ENCODE peak calls at places on chromosome 9, in eight cellular contexts. J is lung, K is breast epithelium, V is fibroblast of lung, C is stomach, D is GM12878, A is GM23338, O is vagina. E is an unnamed sample.
A peak's percentile ranks its signal among the peaks of the same experiment; 100 is the strongest.

GRCh38 chr9:15264918-15265317 is 42.1 kb downstream of the TTC39B start:
- DNase-seq in J (no peak), D (no peak), C (no peak), V (no peak), A (no peak), O (no peak), K (no peak), E (no peak)

GRCh38 chr9:99143661-99144060 is 38.7 kb downstream of the TGFBR1 start:
- DNase-seq in K (no peak), D (no peak), V (peak; percentile 7), C (no peak), J (no peak), A (no peak), O (no peak), E (no peak)

GRCh38 chr9:88574993-88575392 is 40.0 kb downstream of the NXNL2 start:
- DNase-seq in K (no peak), V (peak; percentile 71), D (no peak), O (no peak), J (no peak), C (no peak), A (no peak), E (no peak)

GRCh38 chr9:18296702-18297531 is 177.0 kb upstream of the ADAMTSL1 start:
- DNase-seq in D (no peak), K (no peak), V (peak; percentile 27), A (no peak), J (no peak), C (no peak), O (no peak), E (no peak)

GRCh38 chr9:18185196-18185595 is 288.8 kb upstream of the ADAMTSL1 start:
- DNase-seq in O (no peak), J (no peak), A (peak; percentile 2), K (no peak), C (no peak), V (no peak), D (no peak), E (no peak)

GRCh38 chr9:98502311-98502975 is 206.3 kb downstream of the GABBR2 start:
- DNase-seq in C (no peak), A (no peak), K (no peak), O (peak; percentile 70), V (peak; percentile 76), D (no peak), J (peak; percentile 67), E (no peak)

GRCh38 chr9:76537150-76537646 is 78.2 kb downstream of the GCNT1 start:
- DNase-seq in A (no peak), C (peak; percentile 81), D (no peak), O (no peak), K (peak; percentile 60), V (peak; percentile 33), J (no peak), E (no peak)

GRCh38 chr9:70746760-70747159 is 332.3 kb upstream of the KLF9 start:
- DNase-seq in J (no peak), A (no peak), D (no peak), C (no peak), K (no peak), V (no peak), O (no peak), E (no peak)

GRCh38 chr9:37559125-37559524 is 17.1 kb downstream of the FBXO10 start:
- DNase-seq in C (no peak), D (no peak), V (no peak), A (peak; percentile 33), K (no peak), O (no peak), J (no peak), E (no peak)

GRCh38 chr9:79984429-79985067 is 412.8 kb downstream of the TLE4 start:
- DNase-seq in J (no peak), D (no peak), K (no peak), O (no peak), A (no peak), C (peak; percentile 34), V (no peak), E (no peak)

GRCh38 chr9:11063263-11063662 is 450.5 kb upstream of the PTPRD start:
- DNase-seq in C (no peak), A (no peak), J (no peak), D (no peak), K (no peak), O (no peak), V (no peak), E (no peak)

GRCh38 chr9:26260238-26260637 is 582.0 kb upstream of the TUSC1 start:
- DNase-seq in O (no peak), V (peak; percentile 63), C (no peak), A (no peak), D (no peak), J (no peak), K (no peak), E (no peak)

GRCh38 chr9:76571288-76572204 is 112.6 kb downstream of the GCNT1 start:
- DNase-seq in C (no peak), D (peak; percentile 53), A (peak; percentile 14), O (no peak), J (no peak), K (no peak), V (peak; percentile 30), E (no peak)

GRCh38 chr9:35746583-35746982 is 2.4 kb downstream of the GBA2 start:
- DNase-seq in C (no peak), K (no peak), D (no peak), O (no peak), J (no peak), A (no peak), V (no peak), E (no peak)

GRCh38 chr9:131056781-131057506 is 39.4 kb upstream of the AIF1L start:
- DNase-seq in A (no peak), C (no peak), K (no peak), V (no peak), J (no peak), O (no peak), D (no peak), E (no peak)

GRCh38 chr9:13718539-13718938 is 439.0 kb upstream of the MPDZ start:
- DNase-seq in K (no peak), C (no peak), J (no peak), O (no peak), D (no peak), V (peak; percentile 84), A (no peak), E (no peak)

GRCh38 chr9:13717356-13718057 is 438.0 kb upstream of the MPDZ start:
- DNase-seq in J (no peak), V (peak; percentile 46), A (no peak), D (no peak), K (no peak), C (no peak), O (no peak), E (no peak)

GRCh38 chr9:13718086-13718485 is 438.6 kb upstream of the MPDZ start:
- DNase-seq in V (peak; percentile 84), C (no peak), K (no peak), D (no peak), J (no peak), O (no peak), A (no peak), E (no peak)

GRCh38 chr9:13715430-13715829 is 435.9 kb upstream of the MPDZ start:
- DNase-seq in A (no peak), O (no peak), J (no peak), D (no peak), C (no peak), K (no peak), V (no peak), E (no peak)

DNA sequence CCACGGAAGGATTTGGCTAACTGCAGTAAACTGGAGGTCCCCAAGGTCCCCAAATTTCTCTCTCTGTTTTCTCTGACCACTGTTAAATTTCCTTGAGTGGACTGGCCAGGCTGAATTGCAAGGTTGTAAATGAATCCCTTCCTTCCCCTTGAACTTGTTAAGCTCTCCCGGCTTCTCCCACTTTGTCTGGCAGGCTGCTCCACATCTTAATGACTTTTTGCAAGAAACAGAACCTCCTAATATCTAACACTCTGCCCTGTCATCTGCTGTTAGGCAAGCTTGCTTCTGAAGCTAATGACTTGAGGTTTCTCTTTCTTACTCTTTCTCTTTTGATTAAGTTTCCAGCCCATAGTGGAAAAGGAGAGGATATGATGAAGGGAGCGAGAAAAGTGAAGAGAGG is 437.1 kb upstream of the MPDZ start:
- DNase-seq in J (no peak), K (no peak), O (no peak), V (peak; percentile 21), A (no peak), D (no peak), C (no peak), E (no peak)
- H3K27ac ChIP-seq in J (no peak overlapping the region), K (peak overlapping the region; percentile 62), O (no peak overlapping the region), V (no peak overlapping the region), A (no peak overlapping the region), D (no peak overlapping the region), C (no peak overlapping the region), E (no peak overlapping the region)

GRCh38 chr9:134099123-134099761 is 31.4 kb upstream of the BRD3 start:
- DNase-seq in A (peak; percentile 82), J (peak; percentile 45), O (no peak), D (peak; percentile 24), K (no peak), V (peak; percentile 4), C (peak; percentile 66), E (peak; percentile 54)
- H3K27ac ChIP-seq in A (no peak overlapping the region), J (no peak overlapping the region), O (no peak overlapping the region), D (no peak overlapping the region), K (no peak overlapping the region), V (no peak overlapping the region), C (no peak overlapping the region), E (no peak overlapping the region)

DNA sequence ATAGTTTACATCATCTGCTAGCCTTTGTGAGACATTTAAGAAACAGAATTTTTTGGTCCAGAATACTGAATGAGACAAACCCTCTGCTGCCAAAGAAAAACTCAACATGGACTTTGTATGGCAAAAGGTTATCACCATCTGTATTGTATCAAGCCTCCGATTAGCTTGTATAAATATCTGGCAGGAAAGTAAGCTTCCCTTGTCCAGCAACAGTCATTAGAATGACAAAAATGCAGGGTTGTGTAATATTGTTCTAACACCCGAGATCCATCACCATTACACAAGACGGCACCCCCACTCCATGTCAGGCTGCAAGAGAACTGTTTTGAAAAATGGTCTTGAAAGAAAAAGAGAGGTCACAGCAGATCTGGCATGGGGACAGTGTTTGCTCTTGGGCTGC is 23.6 kb downstream of the SVEP1 start:
- DNase-seq in O (no peak), C (peak; percentile 28), V (peak; percentile 91), K (no peak), A (no peak), J (peak; percentile 63), D (no peak), E (no peak)
- H3K27ac ChIP-seq in O (no peak overlapping the region), C (peak overlapping the region; percentile 63), V (peak overlapping the region; percentile 53), K (peak overlapping the region; percentile 56), A (no peak overlapping the region), J (no peak overlapping the region), D (no peak overlapping the region), E (no peak overlapping the region)

DNA sequence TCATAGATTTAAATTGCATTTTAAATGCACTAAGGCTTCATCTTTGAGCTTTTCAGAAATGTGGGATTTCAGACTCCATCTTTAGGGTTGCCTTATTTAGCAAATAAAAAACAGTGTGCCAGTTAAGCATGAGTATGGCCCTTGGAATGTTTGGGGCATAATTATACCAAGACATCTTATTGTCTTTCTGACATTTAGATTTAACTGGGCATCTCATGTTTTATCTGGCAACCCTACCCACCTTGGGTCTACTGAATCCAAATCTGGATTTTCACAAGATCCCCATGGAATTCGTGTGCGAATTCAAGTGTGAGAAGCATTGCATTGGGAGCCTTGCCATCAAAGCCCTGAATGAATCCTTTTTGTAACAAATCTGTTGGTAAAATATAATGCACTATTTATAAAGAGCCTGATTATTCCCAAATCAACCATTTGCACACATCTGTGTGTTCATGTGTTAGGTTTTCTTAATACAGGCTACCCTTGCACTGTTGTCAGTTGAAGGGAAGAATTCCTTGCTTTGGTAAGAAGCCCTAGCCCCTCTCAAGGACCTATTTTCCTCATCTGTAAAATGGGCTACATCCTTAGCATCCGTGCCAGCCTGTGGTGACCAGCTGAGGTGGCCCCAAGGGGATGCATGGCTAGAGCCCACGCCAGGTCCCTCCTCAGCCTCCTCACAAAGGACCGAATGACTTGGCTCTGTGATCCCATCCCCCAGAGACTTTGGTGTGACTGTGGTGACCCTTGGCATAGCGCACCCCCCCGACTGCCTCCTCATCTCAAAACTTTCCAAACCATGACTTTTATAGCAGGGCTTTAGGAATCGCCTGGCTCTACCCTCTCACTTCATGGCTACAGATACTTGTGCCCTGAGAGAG is 8.1 kb downstream of the GSN start:
- DNase-seq in K (no peak), J (no peak), V (no peak), C (no peak), D (no peak), A (no peak), O (no peak), E (no peak)
- H3K27ac ChIP-seq in K (peak overlapping the region; percentile 99), J (no peak overlapping the region), V (no peak overlapping the region), C (peak overlapping the region; percentile 97), D (no peak overlapping the region), A (no peak overlapping the region), O (peak overlapping the region; percentile 97), E (no peak overlapping the region)

E was measured in CD8-positive, alpha-beta memory T cell.